ENCODE peak calls at places on chromosomes 2 and 18, in eight cellular contexts. One of them, this sample, is unnamed.

GRCh38 chr18:52237551-52237950 is 102.4 kb upstream of the DCC start:
- DNase-seq in stimulated activated CD8-positive, alpha-beta memory T cell treated with anti-CD3 and anti-CD28 coated beads, Interleukin-2, amount 100 ng/mL, for 48 hours: no peak
- DNase-seq in skeletal muscle cell: peak; percentile 36
- DNase-seq in OCI-LY7: no peak
- DNase-seq in upper lobe of right lung: no peak
- DNase-seq in CD4-positive, alpha-beta T cell: no peak
- DNase-seq in anterior cingulate cortex: no peak
- DNase-seq in activated gamma-delta T cell treated with Interleukin-2 at 50 U/mL for 16 hours: no peak
- DNase-seq in this sample: no peak

GRCh38 chr18:3793545-3793944 is 343.6 kb downstream of the TGIF1 start:
- DNase-seq in activated gamma-delta T cell treated with Interleukin-2 at 50 U/mL for 16 hours: no peak
- DNase-seq in anterior cingulate cortex: no peak
- DNase-seq in stimulated activated CD8-positive, alpha-beta memory T cell treated with anti-CD3 and anti-CD28 coated beads, Interleukin-2, amount 100 ng/mL, for 48 hours: no peak
- DNase-seq in upper lobe of right lung: no peak
- DNase-seq in CD4-positive, alpha-beta T cell: no peak
- DNase-seq in OCI-LY7: no peak
- DNase-seq in skeletal muscle cell: peak; percentile 73
- DNase-seq in this sample: no peak

GRCh38 chr2:22442051-22442450 is 942.9 kb upstream of the KLHL29 start:
- DNase-seq in skeletal muscle cell: no peak
- DNase-seq in CD4-positive, alpha-beta T cell: no peak
- DNase-seq in activated gamma-delta T cell treated with Interleukin-2 at 50 U/mL for 16 hours: no peak
- DNase-seq in stimulated activated CD8-positive, alpha-beta memory T cell treated with anti-CD3 and anti-CD28 coated beads, Interleukin-2, amount 100 ng/mL, for 48 hours: no peak
- DNase-seq in OCI-LY7: no peak
- DNase-seq in upper lobe of right lung: no peak
- DNase-seq in anterior cingulate cortex: no peak
- DNase-seq in this sample: no peak

GRCh38 chr2:40004336-40004735 is 225.3 kb upstream of the THUMPD2 start:
- DNase-seq in upper lobe of right lung: no peak
- DNase-seq in stimulated activated CD8-positive, alpha-beta memory T cell treated with anti-CD3 and anti-CD28 coated beads, Interleukin-2, amount 100 ng/mL, for 48 hours: no peak
- DNase-seq in activated gamma-delta T cell treated with Interleukin-2 at 50 U/mL for 16 hours: no peak
- DNase-seq in skeletal muscle cell: peak; percentile 64
- DNase-seq in CD4-positive, alpha-beta T cell: no peak
- DNase-seq in anterior cingulate cortex: no peak
- DNase-seq in OCI-LY7: peak; percentile 31
- DNase-seq in this sample: no peak

GRCh38 chr2:47282621-47283272 is 120.2 kb upstream of the MSH2 start:
- DNase-seq in upper lobe of right lung: no peak
- DNase-seq in skeletal muscle cell: no peak
- DNase-seq in CD4-positive, alpha-beta T cell: no peak
- DNase-seq in activated gamma-delta T cell treated with Interleukin-2 at 50 U/mL for 16 hours: no peak
- DNase-seq in anterior cingulate cortex: no peak
- DNase-seq in OCI-LY7: no peak
- DNase-seq in stimulated activated CD8-positive, alpha-beta memory T cell treated with anti-CD3 and anti-CD28 coated beads, Interleukin-2, amount 100 ng/mL, for 48 hours: no peak
- DNase-seq in this sample: no peak

GRCh38 chr2:207239222-207239674 is 73.5 kb upstream of the KLF7 start:
- DNase-seq in CD4-positive, alpha-beta T cell: no peak
- DNase-seq in activated gamma-delta T cell treated with Interleukin-2 at 50 U/mL for 16 hours: no peak
- DNase-seq in stimulated activated CD8-positive, alpha-beta memory T cell treated with anti-CD3 and anti-CD28 coated beads, Interleukin-2, amount 100 ng/mL, for 48 hours: no peak
- DNase-seq in skeletal muscle cell: peak; percentile 100
- DNase-seq in anterior cingulate cortex: no peak
- DNase-seq in upper lobe of right lung: no peak
- DNase-seq in OCI-LY7: no peak
- DNase-seq in this sample: no peak

GRCh38 chr2:33437297-33437696 is 39.2 kb upstream of the RASGRP3 start:
- DNase-seq in activated gamma-delta T cell treated with Interleukin-2 at 50 U/mL for 16 hours: no peak
- DNase-seq in OCI-LY7: no peak
- DNase-seq in stimulated activated CD8-positive, alpha-beta memory T cell treated with anti-CD3 and anti-CD28 coated beads, Interleukin-2, amount 100 ng/mL, for 48 hours: no peak
- DNase-seq in anterior cingulate cortex: no peak
- DNase-seq in upper lobe of right lung: no peak
- DNase-seq in CD4-positive, alpha-beta T cell: no peak
- DNase-seq in skeletal muscle cell: peak; percentile 78
- DNase-seq in this sample: no peak

GRCh38 chr2:42048318-42049251 is 764 bp downstream of the PKDCC start:
- DNase-seq in stimulated activated CD8-positive, alpha-beta memory T cell treated with anti-CD3 and anti-CD28 coated beads, Interleukin-2, amount 100 ng/mL, for 48 hours: no peak
- DNase-seq in skeletal muscle cell: no peak
- DNase-seq in OCI-LY7: no peak
- DNase-seq in activated gamma-delta T cell treated with Interleukin-2 at 50 U/mL for 16 hours: no peak
- DNase-seq in CD4-positive, alpha-beta T cell: no peak
- DNase-seq in upper lobe of right lung: peak; percentile 73
- DNase-seq in anterior cingulate cortex: no peak
- DNase-seq in this sample: no peak

GRCh38 chr18:13112982-13113381 is 105.6 kb upstream of the LDLRAD4 start:
- DNase-seq in activated gamma-delta T cell treated with Interleukin-2 at 50 U/mL for 16 hours: no peak
- DNase-seq in upper lobe of right lung: no peak
- DNase-seq in CD4-positive, alpha-beta T cell: no peak
- DNase-seq in OCI-LY7: no peak
- DNase-seq in skeletal muscle cell: no peak
- DNase-seq in anterior cingulate cortex: no peak
- DNase-seq in stimulated activated CD8-positive, alpha-beta memory T cell treated with anti-CD3 and anti-CD28 coated beads, Interleukin-2, amount 100 ng/mL, for 48 hours: no peak
- DNase-seq in this sample: no peak

GRCh38 chr2:108573070-108573469 is 38.8 kb downstream of the LIMS1 start:
- DNase-seq in stimulated activated CD8-positive, alpha-beta memory T cell treated with anti-CD3 and anti-CD28 coated beads, Interleukin-2, amount 100 ng/mL, for 48 hours: no peak
- DNase-seq in upper lobe of right lung: no peak
- DNase-seq in CD4-positive, alpha-beta T cell: no peak
- DNase-seq in skeletal muscle cell: no peak
- DNase-seq in anterior cingulate cortex: no peak
- DNase-seq in activated gamma-delta T cell treated with Interleukin-2 at 50 U/mL for 16 hours: no peak
- DNase-seq in OCI-LY7: no peak
- DNase-seq in this sample: no peak

GRCh38 chr2:119261498-119262225 is 38.0 kb downstream of the STEAP3 start:
- DNase-seq in anterior cingulate cortex: no peak
- DNase-seq in stimulated activated CD8-positive, alpha-beta memory T cell treated with anti-CD3 and anti-CD28 coated beads, Interleukin-2, amount 100 ng/mL, for 48 hours: no peak
- DNase-seq in CD4-positive, alpha-beta T cell: no peak
- DNase-seq in skeletal muscle cell: no peak
- DNase-seq in activated gamma-delta T cell treated with Interleukin-2 at 50 U/mL for 16 hours: no peak
- DNase-seq in OCI-LY7: no peak
- DNase-seq in upper lobe of right lung: no peak
- DNase-seq in this sample: no peak

GRCh38 chr2:149894760-149895159 is 307.2 kb upstream of the MMADHC start:
- DNase-seq in CD4-positive, alpha-beta T cell: no peak
- DNase-seq in upper lobe of right lung: no peak
- DNase-seq in anterior cingulate cortex: no peak
- DNase-seq in stimulated activated CD8-positive, alpha-beta memory T cell treated with anti-CD3 and anti-CD28 coated beads, Interleukin-2, amount 100 ng/mL, for 48 hours: no peak
- DNase-seq in OCI-LY7: no peak
- DNase-seq in skeletal muscle cell: peak; percentile 25
- DNase-seq in activated gamma-delta T cell treated with Interleukin-2 at 50 U/mL for 16 hours: no peak
- DNase-seq in this sample: no peak

GRCh38 chr2:73285162-73285739 is 973 bp upstream of the FBXO41 start:
- DNase-seq in anterior cingulate cortex: no peak
- DNase-seq in skeletal muscle cell: no peak
- DNase-seq in CD4-positive, alpha-beta T cell: no peak
- DNase-seq in stimulated activated CD8-positive, alpha-beta memory T cell treated with anti-CD3 and anti-CD28 coated beads, Interleukin-2, amount 100 ng/mL, for 48 hours: no peak
- DNase-seq in activated gamma-delta T cell treated with Interleukin-2 at 50 U/mL for 16 hours: no peak
- DNase-seq in upper lobe of right lung: no peak
- DNase-seq in OCI-LY7: peak; percentile 90
- DNase-seq in this sample: no peak

GRCh38 chr18:58497845-58498244 is 131.0 kb downstream of the ALPK2 start:
- DNase-seq in upper lobe of right lung: no peak
- DNase-seq in anterior cingulate cortex: no peak
- DNase-seq in skeletal muscle cell: no peak
- DNase-seq in CD4-positive, alpha-beta T cell: no peak
- DNase-seq in OCI-LY7: no peak
- DNase-seq in activated gamma-delta T cell treated with Interleukin-2 at 50 U/mL for 16 hours: no peak
- DNase-seq in stimulated activated CD8-positive, alpha-beta memory T cell treated with anti-CD3 and anti-CD28 coated beads, Interleukin-2, amount 100 ng/mL, for 48 hours: no peak
- DNase-seq in this sample: no peak

GRCh38 chr2:221567809-221568208 is 4.3 kb downstream of the EPHA4 start:
- DNase-seq in upper lobe of right lung: no peak
- DNase-seq in stimulated activated CD8-positive, alpha-beta memory T cell treated with anti-CD3 and anti-CD28 coated beads, Interleukin-2, amount 100 ng/mL, for 48 hours: no peak
- DNase-seq in skeletal muscle cell: no peak
- DNase-seq in anterior cingulate cortex: no peak
- DNase-seq in CD4-positive, alpha-beta T cell: no peak
- DNase-seq in OCI-LY7: no peak
- DNase-seq in activated gamma-delta T cell treated with Interleukin-2 at 50 U/mL for 16 hours: no peak
- DNase-seq in this sample: no peak

GRCh38 chr2:227870710-227871374 is 589 bp upstream of the DAW1 start:
- DNase-seq in stimulated activated CD8-positive, alpha-beta memory T cell treated with anti-CD3 and anti-CD28 coated beads, Interleukin-2, amount 100 ng/mL, for 48 hours: no peak
- DNase-seq in upper lobe of right lung: no peak
- DNase-seq in activated gamma-delta T cell treated with Interleukin-2 at 50 U/mL for 16 hours: no peak
- DNase-seq in CD4-positive, alpha-beta T cell: no peak
- DNase-seq in anterior cingulate cortex: no peak
- DNase-seq in OCI-LY7: no peak
- DNase-seq in skeletal muscle cell: no peak
- DNase-seq in this sample: no peak

GRCh38 chr2:112634874-112635157 is 10.9 kb upstream of the SLC20A1 start:
- DNase-seq in upper lobe of right lung: peak; percentile 53
- DNase-seq in CD4-positive, alpha-beta T cell: no peak
- DNase-seq in OCI-LY7: no peak
- DNase-seq in anterior cingulate cortex: no peak
- DNase-seq in activated gamma-delta T cell treated with Interleukin-2 at 50 U/mL for 16 hours: no peak
- DNase-seq in stimulated activated CD8-positive, alpha-beta memory T cell treated with anti-CD3 and anti-CD28 coated beads, Interleukin-2, amount 100 ng/mL, for 48 hours: no peak
- DNase-seq in skeletal muscle cell: no peak
- DNase-seq in this sample: no peak

GRCh38 chr2:72973566-72974435 is 56.5 kb downstream of the EMX1 start:
- DNase-seq in upper lobe of right lung: no peak
- DNase-seq in OCI-LY7: peak; percentile 75
- DNase-seq in stimulated activated CD8-positive, alpha-beta memory T cell treated with anti-CD3 and anti-CD28 coated beads, Interleukin-2, amount 100 ng/mL, for 48 hours: peak; percentile 9
- DNase-seq in CD4-positive, alpha-beta T cell: no peak
- DNase-seq in activated gamma-delta T cell treated with Interleukin-2 at 50 U/mL for 16 hours: no peak
- DNase-seq in anterior cingulate cortex: no peak
- DNase-seq in skeletal muscle cell: no peak
- DNase-seq in this sample: no peak

GRCh38 chr2:195566201-195566600 is 90.8 kb upstream of the SLC39A10 start:
- DNase-seq in stimulated activated CD8-positive, alpha-beta memory T cell treated with anti-CD3 and anti-CD28 coated beads, Interleukin-2, amount 100 ng/mL, for 48 hours: no peak
- DNase-seq in activated gamma-delta T cell treated with Interleukin-2 at 50 U/mL for 16 hours: no peak
- DNase-seq in OCI-LY7: no peak
- DNase-seq in skeletal muscle cell: no peak
- DNase-seq in upper lobe of right lung: no peak
- DNase-seq in CD4-positive, alpha-beta T cell: no peak
- DNase-seq in anterior cingulate cortex: no peak
- DNase-seq in this sample: no peak

GRCh38 chr18:58793361-58793760 is 71.3 kb upstream of the ZNF532 start:
- DNase-seq in upper lobe of right lung: no peak
- DNase-seq in OCI-LY7: no peak
- DNase-seq in anterior cingulate cortex: no peak
- DNase-seq in activated gamma-delta T cell treated with Interleukin-2 at 50 U/mL for 16 hours: no peak
- DNase-seq in stimulated activated CD8-positive, alpha-beta memory T cell treated with anti-CD3 and anti-CD28 coated beads, Interleukin-2, amount 100 ng/mL, for 48 hours: no peak
- DNase-seq in skeletal muscle cell: peak; percentile 53
- DNase-seq in CD4-positive, alpha-beta T cell: no peak
- DNase-seq in this sample: no peak

GRCh38 chr2:186544255-186544675 is 45.6 kb upstream of the ITGAV start:
- DNase-seq in stimulated activated CD8-positive, alpha-beta memory T cell treated with anti-CD3 and anti-CD28 coated beads, Interleukin-2, amount 100 ng/mL, for 48 hours: no peak
- DNase-seq in anterior cingulate cortex: no peak
- DNase-seq in CD4-positive, alpha-beta T cell: no peak
- DNase-seq in skeletal muscle cell: peak; percentile 60
- DNase-seq in OCI-LY7: no peak
- DNase-seq in upper lobe of right lung: no peak
- DNase-seq in activated gamma-delta T cell treated with Interleukin-2 at 50 U/mL for 16 hours: no peak
- DNase-seq in this sample: no peak

GRCh38 chr2:3637692-3638455 is 20.1 kb upstream of the ALLC start:
- DNase-seq in upper lobe of right lung: peak; percentile 47
- DNase-seq in CD4-positive, alpha-beta T cell: no peak
- DNase-seq in skeletal muscle cell: no peak
- DNase-seq in OCI-LY7: no peak
- DNase-seq in anterior cingulate cortex: no peak
- DNase-seq in activated gamma-delta T cell treated with Interleukin-2 at 50 U/mL for 16 hours: no peak
- DNase-seq in stimulated activated CD8-positive, alpha-beta memory T cell treated with anti-CD3 and anti-CD28 coated beads, Interleukin-2, amount 100 ng/mL, for 48 hours: no peak
- DNase-seq in this sample: no peak

GRCh38 chr2:10057231-10058107 is 14.1 kb downstream of the KLF11 start:
- DNase-seq in activated gamma-delta T cell treated with Interleukin-2 at 50 U/mL for 16 hours: no peak
- DNase-seq in anterior cingulate cortex: no peak
- DNase-seq in CD4-positive, alpha-beta T cell: no peak
- DNase-seq in OCI-LY7: no peak
- DNase-seq in stimulated activated CD8-positive, alpha-beta memory T cell treated with anti-CD3 and anti-CD28 coated beads, Interleukin-2, amount 100 ng/mL, for 48 hours: no peak
- DNase-seq in skeletal muscle cell: peak; percentile 41
- DNase-seq in upper lobe of right lung: no peak
- DNase-seq in this sample: no peak

GRCh38 chr18:3498705-3499451 is 48.9 kb downstream of the TGIF1 start:
- DNase-seq in upper lobe of right lung: peak; percentile 69
- DNase-seq in anterior cingulate cortex: no peak
- DNase-seq in activated gamma-delta T cell treated with Interleukin-2 at 50 U/mL for 16 hours: peak; percentile 17
- DNase-seq in skeletal muscle cell: peak; percentile 6
- DNase-seq in stimulated activated CD8-positive, alpha-beta memory T cell treated with anti-CD3 and anti-CD28 coated beads, Interleukin-2, amount 100 ng/mL, for 48 hours: peak; percentile 11
- DNase-seq in OCI-LY7: peak; percentile 70
- DNase-seq in CD4-positive, alpha-beta T cell: peak; percentile 4
- DNase-seq in this sample: no peak

GRCh38 chr18:79597176-79598045 is 82.2 kb upstream of the CTDP1 start:
- DNase-seq in CD4-positive, alpha-beta T cell: no peak
- DNase-seq in stimulated activated CD8-positive, alpha-beta memory T cell treated with anti-CD3 and anti-CD28 coated beads, Interleukin-2, amount 100 ng/mL, for 48 hours: no peak
- DNase-seq in OCI-LY7: no peak
- DNase-seq in anterior cingulate cortex: no peak
- DNase-seq in skeletal muscle cell: no peak
- DNase-seq in activated gamma-delta T cell treated with Interleukin-2 at 50 U/mL for 16 hours: no peak
- DNase-seq in upper lobe of right lung: peak; percentile 63
- DNase-seq in this sample: no peak

GRCh38 chr2:8574196-8575010 is 107.5 kb upstream of the ID2 start:
- DNase-seq in stimulated activated CD8-positive, alpha-beta memory T cell treated with anti-CD3 and anti-CD28 coated beads, Interleukin-2, amount 100 ng/mL, for 48 hours: no peak
- DNase-seq in activated gamma-delta T cell treated with Interleukin-2 at 50 U/mL for 16 hours: no peak
- DNase-seq in OCI-LY7: peak; percentile 96
- DNase-seq in CD4-positive, alpha-beta T cell: no peak
- DNase-seq in anterior cingulate cortex: no peak
- DNase-seq in skeletal muscle cell: no peak
- DNase-seq in upper lobe of right lung: no peak
- DNase-seq in this sample: no peak

GRCh38 chr2:108701208-108701607 is 18.1 kb upstream of the RANBP2 start:
- DNase-seq in upper lobe of right lung: no peak
- DNase-seq in stimulated activated CD8-positive, alpha-beta memory T cell treated with anti-CD3 and anti-CD28 coated beads, Interleukin-2, amount 100 ng/mL, for 48 hours: no peak
- DNase-seq in CD4-positive, alpha-beta T cell: no peak
- DNase-seq in OCI-LY7: no peak
- DNase-seq in skeletal muscle cell: no peak
- DNase-seq in anterior cingulate cortex: no peak
- DNase-seq in activated gamma-delta T cell treated with Interleukin-2 at 50 U/mL for 16 hours: no peak
- DNase-seq in this sample: no peak

GRCh38 chr2:159326569-159327255 is 40.2 kb upstream of the WDSUB1 start:
- DNase-seq in skeletal muscle cell: peak; percentile 52
- DNase-seq in activated gamma-delta T cell treated with Interleukin-2 at 50 U/mL for 16 hours: no peak
- DNase-seq in stimulated activated CD8-positive, alpha-beta memory T cell treated with anti-CD3 and anti-CD28 coated beads, Interleukin-2, amount 100 ng/mL, for 48 hours: no peak
- DNase-seq in anterior cingulate cortex: no peak
- DNase-seq in CD4-positive, alpha-beta T cell: no peak
- DNase-seq in upper lobe of right lung: no peak
- DNase-seq in OCI-LY7: no peak
- DNase-seq in this sample: no peak

GRCh38 chr2:202771336-202771735 is 100.2 kb downstream of the ICA1L start:
- DNase-seq in activated gamma-delta T cell treated with Interleukin-2 at 50 U/mL for 16 hours: no peak
- DNase-seq in upper lobe of right lung: no peak
- DNase-seq in stimulated activated CD8-positive, alpha-beta memory T cell treated with anti-CD3 and anti-CD28 coated beads, Interleukin-2, amount 100 ng/mL, for 48 hours: no peak
- DNase-seq in CD4-positive, alpha-beta T cell: no peak
- DNase-seq in anterior cingulate cortex: no peak
- DNase-seq in skeletal muscle cell: no peak
- DNase-seq in OCI-LY7: no peak
- DNase-seq in this sample: no peak

GRCh38 chr2:80420530-80421208 is 116.1 kb upstream of the LRRTM1 start:
- DNase-seq in activated gamma-delta T cell treated with Interleukin-2 at 50 U/mL for 16 hours: no peak
- DNase-seq in skeletal muscle cell: no peak
- DNase-seq in CD4-positive, alpha-beta T cell: no peak
- DNase-seq in OCI-LY7: no peak
- DNase-seq in upper lobe of right lung: no peak
- DNase-seq in stimulated activated CD8-positive, alpha-beta memory T cell treated with anti-CD3 and anti-CD28 coated beads, Interleukin-2, amount 100 ng/mL, for 48 hours: no peak
- DNase-seq in anterior cingulate cortex: no peak
- DNase-seq in this sample: no peak

GRCh38 chr2:100882645-100883613 is 63.0 kb downstream of the NPAS2 start:
- DNase-seq in anterior cingulate cortex: no peak
- DNase-seq in skeletal muscle cell: no peak
- DNase-seq in stimulated activated CD8-positive, alpha-beta memory T cell treated with anti-CD3 and anti-CD28 coated beads, Interleukin-2, amount 100 ng/mL, for 48 hours: no peak
- DNase-seq in upper lobe of right lung: no peak
- DNase-seq in CD4-positive, alpha-beta T cell: no peak
- DNase-seq in activated gamma-delta T cell treated with Interleukin-2 at 50 U/mL for 16 hours: no peak
- DNase-seq in OCI-LY7: no peak
- DNase-seq in this sample: no peak

GRCh38 chr2:190535586-190535985 is 1.1 kb upstream of the NEMP2 start:
- DNase-seq in OCI-LY7: peak; percentile 6
- DNase-seq in skeletal muscle cell: no peak
- DNase-seq in upper lobe of right lung: no peak
- DNase-seq in activated gamma-delta T cell treated with Interleukin-2 at 50 U/mL for 16 hours: no peak
- DNase-seq in stimulated activated CD8-positive, alpha-beta memory T cell treated with anti-CD3 and anti-CD28 coated beads, Interleukin-2, amount 100 ng/mL, for 48 hours: no peak
- DNase-seq in CD4-positive, alpha-beta T cell: no peak
- DNase-seq in anterior cingulate cortex: no peak
- DNase-seq in this sample: no peak

GRCh38 chr2:233544079-233544690 is 22.4 kb downstream of the USP40 start:
- DNase-seq in upper lobe of right lung: no peak
- DNase-seq in activated gamma-delta T cell treated with Interleukin-2 at 50 U/mL for 16 hours: no peak
- DNase-seq in CD4-positive, alpha-beta T cell: no peak
- DNase-seq in skeletal muscle cell: no peak
- DNase-seq in anterior cingulate cortex: no peak
- DNase-seq in stimulated activated CD8-positive, alpha-beta memory T cell treated with anti-CD3 and anti-CD28 coated beads, Interleukin-2, amount 100 ng/mL, for 48 hours: no peak
- DNase-seq in OCI-LY7: no peak
- DNase-seq in this sample: no peak

GRCh38 chr18:57705861-57706590 is 84.4 kb upstream of the NARS1 start:
- DNase-seq in skeletal muscle cell: no peak
- DNase-seq in upper lobe of right lung: no peak
- DNase-seq in stimulated activated CD8-positive, alpha-beta memory T cell treated with anti-CD3 and anti-CD28 coated beads, Interleukin-2, amount 100 ng/mL, for 48 hours: no peak
- DNase-seq in activated gamma-delta T cell treated with Interleukin-2 at 50 U/mL for 16 hours: no peak
- DNase-seq in OCI-LY7: no peak
- DNase-seq in anterior cingulate cortex: no peak
- DNase-seq in CD4-positive, alpha-beta T cell: no peak
- DNase-seq in this sample: no peak